ENCODE peak calls at places on chromosomes 2 and 18, in seven cellular contexts. Q, L, Z, S, N, M and G are unnamed samples.

GRCh38 chr18:22489694-22490093 is 72.0 kb upstream of the CTAGE1 start:
- DNase-seq in M (peak; percentile 51), S (no peak), Q (no peak), L (peak; percentile 75), Z (no peak), N (no peak), G (no peak)

GRCh38 chr18:62572456-62572855 is 49.6 kb downstream of the ZCCHC2 start:
- DNase-seq in M (no peak), L (no peak), Z (no peak), Q (no peak), N (no peak), S (no peak), G (no peak)

GRCh38 chr2:54635554-54636152 is 87.8 kb upstream of the EML6 start:
- DNase-seq in N (no peak), Z (no peak), L (no peak), M (peak; percentile 60), Q (no peak), S (no peak), G (no peak)

GRCh38 chr2:100870652-100871531 is 51.0 kb downstream of the NPAS2 start:
- DNase-seq in S (no peak), N (no peak), Z (no peak), L (no peak), M (peak; percentile 33), Q (no peak), G (no peak)

GRCh38 chr2:170932948-170933347 is 3.9 kb downstream of the GORASP2 start:
- DNase-seq in L (no peak), N (no peak), Q (no peak), Z (no peak), M (no peak), S (no peak), G (no peak)

GRCh38 chr2:137951606-137952005 is 12.7 kb upstream of the HNMT start:
- DNase-seq in N (no peak), Q (no peak), M (no peak), Z (no peak), L (no peak), S (no peak), G (no peak)

GRCh38 chr2:86223098-86223681 is 23.9 kb downstream of the MRPL35 start:
- DNase-seq in S (no peak), M (peak; percentile 72), Q (no peak), Z (no peak), L (peak; percentile 66), N (no peak), G (no peak)

GRCh38 chr2:215460682-215461081 is 24.8 kb upstream of the FN1 start:
- DNase-seq in Z (no peak), L (peak; percentile 41), N (no peak), M (peak; percentile 97), Q (no peak), S (no peak), G (no peak)

GRCh38 chr2:118065927-118066326 is 22.3 kb upstream of the INSIG2 start:
- DNase-seq in S (no peak), L (no peak), N (no peak), Q (no peak), Z (no peak), M (no peak), G (no peak)

GRCh38 chr2:118371500-118371899 is 283.2 kb downstream of the INSIG2 start:
- DNase-seq in M (peak; percentile 65), S (no peak), N (peak; percentile 9), Q (no peak), Z (no peak), L (peak; percentile 69), G (no peak)

GRCh38 chr2:25558262-25558661 is 115.1 kb downstream of the DTNB start:
- DNase-seq in L (no peak), Z (peak; percentile 7), S (no peak), N (peak; percentile 86), M (peak; percentile 92), Q (no peak), G (no peak)

GRCh38 chr2:160566717-160567116 is 73.1 kb upstream of the RBMS1 start:
- DNase-seq in M (peak; percentile 82), N (no peak), Z (peak; percentile 71), S (no peak), Q (no peak), L (no peak), G (no peak)

GRCh38 chr18:59905686-59906091 is 5.9 kb downstream of the PMAIP1 start:
- DNase-seq in N (no peak), Q (no peak), Z (no peak), L (no peak), S (no peak), M (no peak), G (no peak)

GRCh38 chr2:195561205-195562032 is 95.6 kb upstream of the SLC39A10 start:
- DNase-seq in L (no peak), Z (no peak), N (no peak), S (no peak), Q (no peak), M (peak; percentile 97), G (no peak)

GRCh38 chr2:201966691-201967388 is 66.8 kb upstream of the FZD7 start:
- DNase-seq in Z (no peak), L (no peak), Q (no peak), N (peak; percentile 33), M (no peak), S (no peak), G (no peak)

GRCh38 chr2:120453635-120453998 is 107.7 kb downstream of the INHBB start:
- DNase-seq in Q (no peak), Z (no peak), L (no peak), M (peak; percentile 39), S (no peak), N (no peak), G (no peak)

GRCh38 chr2:181393472-181393871 is 63.7 kb upstream of the ITGA4 start:
- DNase-seq in L (no peak), Z (no peak), N (peak; percentile 33), M (peak; percentile 78), Q (no peak), S (no peak), G (no peak)

GRCh38 chr2:96508521-96509113 is 3.5 kb upstream of the NEURL3 start:
- DNase-seq in Z (no peak), Q (no peak), L (no peak), S (peak; percentile 48), M (no peak), N (no peak), G (no peak)

DNA sequence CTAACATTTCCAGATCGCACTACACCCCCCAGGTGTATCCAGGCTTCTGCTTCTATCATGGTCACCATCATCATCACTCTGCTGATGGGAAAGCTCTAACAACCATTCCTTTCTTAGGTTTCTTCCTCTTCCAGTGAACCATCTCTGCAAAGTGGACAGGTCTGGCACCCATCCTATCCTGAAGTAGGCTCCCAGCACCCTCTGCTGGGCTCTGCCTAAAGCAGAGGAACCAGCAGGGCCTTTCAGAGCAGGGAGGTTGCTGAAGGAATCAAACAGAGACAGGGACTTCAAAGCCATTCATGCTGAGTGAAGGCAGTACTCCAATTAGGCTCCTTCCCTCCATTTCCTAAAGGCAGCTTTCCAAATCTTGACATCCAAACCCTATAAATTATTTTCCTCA is 27.2 kb upstream of the SATB2 start:
- DNase-seq in N (peak; percentile 45), Q (no peak), M (peak; percentile 31), S (no peak), L (no peak), Z (no peak), G (no peak)
- TF ChIP-seq CTCF in N (peak; percentile 48), Q (no peak), M (peak; percentile 33), S (no peak), L (no peak), Z (no peak), G (no peak)

DNA sequence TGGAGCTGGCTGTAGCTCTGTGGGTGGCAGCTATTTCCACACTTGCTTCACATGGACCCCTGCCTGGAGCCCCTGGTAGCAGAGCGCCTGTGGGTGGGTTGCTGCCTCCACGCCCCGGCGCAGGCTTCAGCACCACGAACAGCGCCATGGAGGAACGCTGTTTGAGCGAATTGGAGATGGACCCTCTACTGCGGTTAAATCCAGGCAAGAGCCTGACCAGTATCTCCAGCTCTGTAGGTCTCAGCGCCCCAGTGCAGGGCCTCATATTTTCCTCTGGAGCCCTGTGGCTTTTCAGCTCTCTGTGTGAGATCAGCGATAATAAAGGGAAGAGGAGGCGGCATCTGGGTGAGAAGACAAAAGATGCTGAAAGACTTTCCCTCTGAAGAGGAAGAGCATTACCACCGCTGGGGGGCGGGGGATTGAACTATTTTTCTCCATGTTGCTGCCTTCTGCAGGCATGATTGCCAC is 12.0 kb downstream of the ONECUT2 start:
- DNase-seq in Q (no peak), S (no peak), N (peak; percentile 75), M (peak; percentile 32), L (peak; percentile 76), Z (no peak), G (no peak)
- TF ChIP-seq CTCF in Q (no peak), S (no peak), N (peak; percentile 26), M (no peak), L (no peak), Z (no peak), G (no peak)

DNA sequence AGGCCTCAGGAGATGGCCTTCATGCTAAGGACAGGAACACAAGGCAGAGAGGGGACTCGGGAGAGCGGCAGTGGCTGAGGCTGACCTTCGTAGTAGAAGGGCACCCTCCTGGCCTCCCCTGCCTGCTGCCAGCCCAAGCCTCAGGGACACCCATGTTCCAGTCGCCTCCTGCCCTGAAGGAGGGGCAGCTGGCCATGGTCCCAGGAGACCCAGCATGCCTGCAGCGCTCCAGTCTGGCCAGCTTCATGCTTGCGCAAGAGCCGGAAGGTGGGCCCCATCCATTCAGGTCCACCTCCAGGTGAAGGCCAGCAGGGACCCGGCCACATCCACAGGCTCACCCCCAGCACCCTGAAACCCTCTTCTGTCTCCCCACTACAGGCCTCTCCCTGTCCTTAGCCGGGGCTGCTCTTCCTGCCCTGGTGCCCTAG is 35.0 kb downstream of the BIN1 start:
- DNase-seq in N (no peak), L (no peak), Z (no peak), M (no peak), S (no peak), Q (no peak), G (no peak)
- TF ChIP-seq CTCF in N (no peak), L (no peak), Z (no peak), M (no peak), S (no peak), Q (no peak), G (no peak)

GRCh38 chr2:103616891-103617290 is 855.1 kb downstream of the TMEM182 start:
- DNase-seq in S (no peak), Q (no peak), Z (no peak), L (no peak), M (no peak), N (no peak), G (no peak)
- TF ChIP-seq CTCF in S (no peak), Q (no peak), Z (no peak), L (no peak), M (no peak), N (no peak), G (no peak)

DNA sequence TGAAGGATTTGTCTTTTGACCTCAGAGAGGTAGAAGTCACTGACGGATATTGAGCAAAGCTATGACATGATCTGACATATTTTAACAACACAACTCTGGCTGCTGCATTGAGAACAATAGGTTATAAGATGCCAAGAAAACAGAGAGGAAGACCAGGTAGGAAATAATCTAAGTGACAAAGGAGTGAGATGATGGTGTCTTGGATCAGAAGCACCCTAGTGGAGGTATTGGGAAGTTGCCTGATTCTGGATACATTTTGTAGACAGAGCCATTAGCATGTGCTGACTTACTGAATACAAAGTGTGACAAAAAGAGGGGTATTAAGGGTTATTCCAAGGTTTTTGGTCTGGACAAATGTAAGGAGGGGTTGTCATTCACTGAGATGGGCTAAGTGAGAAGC is 1438.1 kb downstream of the DPP10 start:
- DNase-seq in M (no peak), Z (no peak), S (no peak), N (peak; percentile 0), Q (no peak), L (no peak), G (no peak)
- TF ChIP-seq CTCF in M (no peak), Z (no peak), S (no peak), N (no peak), Q (no peak), L (peak; percentile 4), G (no peak)